ENCODE peak calls at places on chromosomes 3 and 15, in ten cellular contexts. X is A549; O is CD8-positive, alpha-beta memory T cell; I is heart right ventricle; M is adipocyte; P is AG10803; G is CD8-positive, alpha-beta T cell; C is fibroblast of mammary gland; J is suprapubic skin; U is tibial artery. Q is an unnamed sample.

GRCh38 chr3:148911597-148911996 is 46.5 kb downstream of the CPA3 start:
- DNase-seq in X (no peak), O (no peak), I (no peak), M (no peak), P (no peak), G (no peak), C (no peak), J (no peak), U (no peak), Q (no peak)

GRCh38 chr3:60421749-60422467 is 829.3 kb downstream of the FHIT start:
- DNase-seq in X (no peak), O (no peak), I (no peak), M (no peak), P (no peak), G (no peak), C (no peak), J (no peak), U (no peak), Q (no peak)

GRCh38 chr15:62972814-62973213 is 69.7 kb upstream of the TPM1 start:
- DNase-seq in X (peak), O (no peak), I (no peak), M (peak), P (peak), G (no peak), C (peak), J (no peak), U (no peak), Q (no peak)

GRCh38 chr15:63050737-63051700 is 8.5 kb downstream of the TPM1 start:
- DNase-seq in X (peak), O (no peak), I (no peak), M (no peak), P (peak), G (no peak), C (peak), J (no peak), U (no peak), Q (no peak)

GRCh38 chr15:62732078-62732477 is 310.5 kb upstream of the TPM1 start:
- DNase-seq in X (no peak), O (no peak), I (no peak), M (peak), P (peak), G (no peak), C (peak), J (no peak), U (no peak), Q (no peak)

GRCh38 chr15:31442203-31443090 is 115.8 kb downstream of the KLF13 start:
- DNase-seq in X (peak), O (no peak), I (peak), M (peak), P (peak), G (peak), C (peak), J (peak), U (no peak), Q (peak)

GRCh38 chr3:194042947-194043346 is 93.0 kb upstream of the HES1 start:
- DNase-seq in X (peak), O (no peak), I (no peak), M (peak), P (peak), G (no peak), C (peak), J (no peak), U (no peak), Q (no peak)

GRCh38 chr15:88657326-88658069 is 18.7 kb downstream of the ISG20 start:
- DNase-seq in X (peak), O (no peak), I (no peak), M (peak), P (peak), G (no peak), C (peak), J (no peak), U (no peak), Q (peak)

GRCh38 chr3:48553886-48554845 is 2.4 kb downstream of the PFKFB4 start:
- DNase-seq in X (no peak), O (no peak), I (no peak), M (no peak), P (no peak), G (no peak), C (no peak), J (no peak), U (no peak), Q (no peak)

GRCh38 chr3:133038731-133039398 is 674 bp downstream of the TMEM108 start:
- DNase-seq in X (no peak), O (no peak), I (peak), M (peak), P (peak), G (no peak), C (no peak), J (no peak), U (no peak), Q (peak)

GRCh38 chr3:159841766-159842165 is 146.9 kb upstream of the IL12A start:
- DNase-seq in X (no peak), O (no peak), I (no peak), M (no peak), P (no peak), G (no peak), C (no peak), J (no peak), U (no peak), Q (no peak)

GRCh38 chr3:157145566-157145965 is 14.4 kb downstream of the CCNL1 start:
- DNase-seq in X (no peak), O (no peak), I (no peak), M (peak), P (peak), G (no peak), C (no peak), J (no peak), U (no peak), Q (no peak)

GRCh38 chr3:128366136-128366535 is 100.6 kb downstream of the DNAJB8 start:
- DNase-seq in X (no peak), O (no peak), I (peak), M (no peak), P (no peak), G (no peak), C (no peak), J (no peak), U (no peak), Q (no peak)

GRCh38 chr3:12705981-12706380 is 42.1 kb upstream of the RAF1 start:
- DNase-seq in X (no peak), O (no peak), I (no peak), M (peak), P (peak), G (no peak), C (peak), J (no peak), U (no peak), Q (no peak)

GRCh38 chr3:146511402-146512134 is 32.8 kb downstream of the PLSCR1 start:
- DNase-seq in X (no peak), O (no peak), I (no peak), M (no peak), P (no peak), G (no peak), C (no peak), J (no peak), U (no peak), Q (no peak)

GRCh38 chr15:61038387-61038786 is 190.7 kb downstream of the RORA start:
- DNase-seq in X (peak), O (no peak), I (no peak), M (no peak), P (peak), G (no peak), C (peak), J (peak), U (peak), Q (no peak)

GRCh38 chr3:29331830-29332637 is 51.2 kb downstream of the RBMS3 start:
- DNase-seq in X (peak), O (no peak), I (no peak), M (peak), P (peak), G (no peak), C (peak), J (no peak), U (no peak), Q (no peak)

GRCh38 chr15:80120636-80121035 is 32.2 kb upstream of the FAH start:
- DNase-seq in X (no peak), O (no peak), I (no peak), M (no peak), P (no peak), G (no peak), C (no peak), J (no peak), U (no peak), Q (no peak)

GRCh38 chr3:146100825-146101444 is 60.0 kb downstream of the PLOD2 start:
- DNase-seq in X (no peak), O (no peak), I (no peak), M (no peak), P (no peak), G (no peak), C (no peak), J (no peak), U (no peak), Q (no peak)

GRCh38 chr3:114081022-114081421 is 24.5 kb downstream of the QTRT2 start:
- DNase-seq in X (no peak), O (no peak), I (no peak), M (peak), P (peak), G (no peak), C (no peak), J (no peak), U (no peak), Q (no peak)

GRCh38 chr3:194089357-194090177 is 46.4 kb upstream of the HES1 start:
- DNase-seq in X (peak), O (no peak), I (peak), M (peak), P (peak), G (no peak), C (peak), J (peak), U (peak), Q (peak)

GRCh38 chr3:59391131-59391530 is 341.3 kb upstream of the CFAP20DC start:
- DNase-seq in X (no peak), O (no peak), I (no peak), M (no peak), P (no peak), G (no peak), C (no peak), J (no peak), U (no peak), Q (no peak)

GRCh38 chr15:40244961-40245523 is 6.2 kb downstream of the PAK6 start:
- DNase-seq in X (no peak), O (no peak), I (no peak), M (no peak), P (no peak), G (no peak), C (no peak), J (peak), U (peak), Q (no peak)

GRCh38 chr3:95343228-95343627 is 1280.4 kb downstream of the NSUN3 start:
- DNase-seq in X (no peak), O (no peak), I (no peak), M (no peak), P (no peak), G (no peak), C (no peak), J (no peak), U (no peak), Q (no peak)

GRCh38 chr15:60208708-60209107 is 189.1 kb downstream of the ANXA2 start:
- DNase-seq in X (no peak), O (no peak), I (no peak), M (no peak), P (peak), G (no peak), C (peak), J (no peak), U (no peak), Q (no peak)

GRCh38 chr3:197891-198491 is 1.4 kb downstream of the CHL1 start:
- DNase-seq in X (no peak), O (no peak), I (no peak), M (no peak), P (no peak), G (no peak), C (no peak), J (peak), U (no peak), Q (peak)

GRCh38 chr15:78369161-78369560 is 29.0 kb downstream of the CRABP1 start:
- DNase-seq in X (no peak), O (no peak), I (peak), M (no peak), P (no peak), G (no peak), C (no peak), J (no peak), U (no peak), Q (no peak)

GRCh38 chr15:73069109-73069508 is 16.8 kb downstream of the NEO1 start:
- DNase-seq in X (no peak), O (no peak), I (no peak), M (no peak), P (no peak), G (no peak), C (no peak), J (no peak), U (no peak), Q (no peak)

GRCh38 chr3:64084640-64085039 is 61.3 kb upstream of the PSMD6 start:
- DNase-seq in X (peak), O (no peak), I (no peak), M (no peak), P (peak), G (no peak), C (peak), J (no peak), U (no peak), Q (no peak)

GRCh38 chr3:32492684-32493436 is 9.8 kb downstream of the CMTM6 start:
- DNase-seq in X (no peak), O (no peak), I (no peak), M (no peak), P (peak), G (no peak), C (no peak), J (no peak), U (no peak), Q (no peak)

GRCh38 chr3:117637666-117638065 is 928.1 kb downstream of the TUSC7 start:
- DNase-seq in X (no peak), O (no peak), I (no peak), M (no peak), P (no peak), G (no peak), C (no peak), J (no peak), U (no peak), Q (no peak)

GRCh38 chr15:71357357-71357756 is 242.1 kb downstream of the THSD4 start:
- DNase-seq in X (no peak), O (no peak), I (peak), M (peak), P (no peak), G (no peak), C (no peak), J (no peak), U (no peak), Q (no peak)

GRCh38 chr3:87272718-87273337 is 3.6 kb downstream of the POU1F1 start:
- DNase-seq in X (no peak), O (no peak), I (no peak), M (no peak), P (no peak), G (no peak), C (no peak), J (no peak), U (no peak), Q (no peak)

GRCh38 chr15:75112278-75112847 is 89.0 kb downstream of the PPCDC start:
- DNase-seq in X (peak), O (no peak), I (no peak), M (no peak), P (no peak), G (no peak), C (no peak), J (no peak), U (no peak), Q (no peak)

GRCh38 chr15:75109731-75110130 is 86.3 kb downstream of the PPCDC start:
- DNase-seq in X (no peak), O (no peak), I (no peak), M (no peak), P (no peak), G (no peak), C (no peak), J (no peak), U (no peak), Q (no peak)

GRCh38 chr15:75107509-75107904 is 84.1 kb downstream of the PPCDC start:
- DNase-seq in X (no peak), O (no peak), I (no peak), M (no peak), P (no peak), G (no peak), C (no peak), J (no peak), U (no peak), Q (no peak)

GRCh38 chr15:75107905-75108838 is 84.8 kb downstream of the PPCDC start:
- DNase-seq in X (peak), O (no peak), I (peak), M (peak), P (peak), G (peak), C (peak), J (no peak), U (no peak), Q (peak)

DNA sequence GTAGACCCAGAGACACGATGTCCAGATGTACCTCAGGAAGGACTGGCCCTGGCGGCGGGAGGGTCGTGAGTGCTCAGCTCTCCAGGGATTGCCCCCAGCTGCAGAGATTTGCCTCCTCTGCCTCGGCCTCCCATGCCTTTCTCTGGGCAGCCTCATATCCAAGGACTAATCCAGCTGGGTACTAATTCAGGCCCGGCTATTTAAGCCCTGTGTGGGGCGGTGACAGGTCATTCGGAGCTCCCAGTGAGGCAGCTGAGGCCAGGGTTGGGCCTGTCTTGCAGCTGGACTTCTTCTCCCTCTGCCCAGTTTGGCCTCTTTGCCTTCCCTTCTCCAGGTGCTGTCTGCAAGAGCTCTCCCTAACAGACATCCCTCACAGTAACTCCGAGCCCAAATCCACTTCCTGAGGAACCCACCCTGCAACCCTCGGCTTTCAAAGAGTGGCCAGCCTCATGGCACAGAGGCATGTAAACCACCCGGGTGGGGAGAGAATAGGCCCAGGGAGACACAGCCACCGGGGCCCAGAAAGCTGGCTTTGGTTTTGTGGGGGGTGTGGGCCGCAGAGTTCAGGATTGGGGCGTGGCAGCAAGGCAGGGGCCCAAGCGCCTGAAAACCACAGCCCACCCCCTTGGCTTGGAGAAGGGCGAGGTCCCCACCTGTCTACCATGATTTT is 85.8 kb downstream of the PPCDC start:
- DNase-seq in X (no peak), O (no peak), I (no peak), M (no peak), P (no peak), G (no peak), C (no peak), J (no peak), U (no peak), Q (no peak)
- H3K4me3 ChIP-seq in X (no peak), O (no peak), I (no peak), M (no peak), P (no peak), G (no peak), C (no peak), J (no peak), U (no peak), Q (no peak)

GRCh38 chr15:90869601-90870353 is 1.4 kb downstream of the FURIN start:
- DNase-seq in X (peak), O (no peak), I (peak), M (peak), P (peak), G (peak), C (peak), J (no peak), U (peak), Q (peak)
- H3K4me3 ChIP-seq in X (peak), O (peak), I (peak), M (peak), P (no peak), G (no peak), C (no peak), J (peak), U (peak), Q (no peak)

DNA sequence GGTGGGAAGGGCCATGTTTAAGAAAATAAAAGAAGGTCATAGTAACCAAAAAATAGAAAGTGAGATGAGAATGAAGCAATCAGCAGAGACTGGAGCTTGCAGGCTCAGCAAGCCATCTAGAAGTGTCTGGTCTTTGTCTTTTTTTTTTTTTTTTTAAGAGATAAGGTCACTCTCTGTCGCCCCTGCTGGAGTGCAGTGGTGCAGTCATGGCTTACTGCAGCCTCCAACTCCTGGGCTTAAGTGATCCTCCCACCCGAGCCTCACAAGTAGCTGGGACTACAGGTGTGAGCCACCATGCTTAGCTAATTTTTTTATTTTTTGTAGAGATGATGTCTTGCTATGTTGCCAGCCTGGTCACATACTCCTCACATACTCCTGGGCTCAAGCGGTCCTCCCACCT is 36.2 kb downstream of the GXYLT2 start:
- DNase-seq in X (peak), O (no peak), I (no peak), M (no peak), P (no peak), G (no peak), C (no peak), J (no peak), U (no peak), Q (no peak)
- H3K4me3 ChIP-seq in X (no peak), O (no peak), I (no peak), M (no peak), P (no peak), G (no peak), C (no peak), J (no peak), U (no peak), Q (no peak)

DNA sequence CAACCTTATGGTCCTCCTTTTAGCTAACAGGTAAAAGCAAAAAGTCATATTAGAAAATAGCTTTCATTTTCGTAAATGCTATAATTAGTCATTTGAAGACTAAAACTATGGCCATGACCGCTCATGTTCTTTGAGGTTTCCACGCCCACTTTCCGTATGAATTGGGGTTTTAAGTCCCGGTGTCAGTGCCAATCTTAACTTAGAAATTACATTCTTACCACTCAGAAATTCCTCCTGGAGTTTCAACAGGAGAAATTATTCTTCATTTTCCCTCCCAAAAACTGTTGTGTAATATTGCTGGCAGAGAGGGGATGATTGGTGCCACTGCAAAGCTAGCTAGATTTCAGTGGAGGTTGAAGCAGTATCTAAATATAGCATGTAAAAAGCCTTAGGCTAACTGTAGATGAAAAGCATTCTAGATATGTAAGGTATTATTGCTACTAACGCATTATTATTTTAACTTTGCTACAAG is 71.0 kb upstream of the MDFIC2 start:
- DNase-seq in X (no peak), O (no peak), I (no peak), M (peak), P (no peak), G (no peak), C (no peak), J (no peak), U (no peak), Q (no peak)
- H3K4me3 ChIP-seq in X (no peak), O (no peak), I (no peak), M (no peak), P (no peak), G (no peak), C (no peak), J (no peak), U (no peak), Q (no peak)